ENCODE peak calls at places on chromosomes 5 and 9, in six cellular contexts. One of them, this sample, is unnamed.

GRCh38 chr5:99441235-99441634 is 512.4 kb upstream of the CHD1 start:
- DNase-seq in GM23338: no peak
- DNase-seq in endodermal cell: no peak
- DNase-seq in pancreas: no peak
- DNase-seq in right atrium auricular region: no peak
- DNase-seq in aorta: no peak
- DNase-seq in this sample: no peak

GRCh38 chr5:57442080-57442839 is 40.4 kb downstream of the ACTBL2 start:
- DNase-seq in GM23338: no peak
- DNase-seq in endodermal cell: no peak
- DNase-seq in pancreas: no peak
- DNase-seq in right atrium auricular region: no peak
- DNase-seq in aorta: no peak
- DNase-seq in this sample: no peak

GRCh38 chr5:172796306-172796705 is 25.3 kb upstream of the DUSP1 start:
- DNase-seq in GM23338: no peak
- DNase-seq in endodermal cell: peak; percentile 36
- DNase-seq in pancreas: no peak
- DNase-seq in right atrium auricular region: no peak
- DNase-seq in aorta: no peak
- DNase-seq in this sample: no peak

GRCh38 chr9:98477884-98478283 is 222.4 kb upstream of the TBC1D2 start:
- DNase-seq in GM23338: no peak
- DNase-seq in endodermal cell: no peak
- DNase-seq in pancreas: no peak
- DNase-seq in right atrium auricular region: no peak
- DNase-seq in aorta: no peak
- DNase-seq in this sample: no peak

GRCh38 chr5:37825334-37825915 is 14.4 kb downstream of the GDNF start:
- DNase-seq in GM23338: peak; percentile 31
- DNase-seq in endodermal cell: peak; percentile 55
- DNase-seq in pancreas: no peak
- DNase-seq in right atrium auricular region: no peak
- DNase-seq in aorta: no peak
- DNase-seq in this sample: no peak

GRCh38 chr9:92715488-92716231 is 45.7 kb upstream of the IPPK start:
- DNase-seq in GM23338: no peak
- DNase-seq in endodermal cell: no peak
- DNase-seq in pancreas: no peak
- DNase-seq in right atrium auricular region: peak; percentile 59
- DNase-seq in aorta: no peak
- DNase-seq in this sample: peak; percentile 67

GRCh38 chr5:104513194-104513602 is 950.6 kb upstream of the NUDT12 start:
- DNase-seq in GM23338: no peak
- DNase-seq in endodermal cell: no peak
- DNase-seq in pancreas: no peak
- DNase-seq in right atrium auricular region: no peak
- DNase-seq in aorta: no peak
- DNase-seq in this sample: no peak

GRCh38 chr5:139402561-139403158 is 1.2 kb downstream of the SPATA24 start:
- DNase-seq in GM23338: peak; percentile 82
- DNase-seq in endodermal cell: peak; percentile 88
- DNase-seq in pancreas: no peak
- DNase-seq in right atrium auricular region: no peak
- DNase-seq in aorta: peak; percentile 41
- DNase-seq in this sample: no peak

GRCh38 chr5:143605403-143606005 is 202.0 kb upstream of the NR3C1 start:
- DNase-seq in GM23338: no peak
- DNase-seq in endodermal cell: no peak
- DNase-seq in pancreas: no peak
- DNase-seq in right atrium auricular region: no peak
- DNase-seq in aorta: peak; percentile 46
- DNase-seq in this sample: no peak

GRCh38 chr5:131997026-131997726 is 14.3 kb downstream of the ACSL6 start:
- DNase-seq in GM23338: no peak
- DNase-seq in endodermal cell: no peak
- DNase-seq in pancreas: peak; percentile 30
- DNase-seq in right atrium auricular region: no peak
- DNase-seq in aorta: peak; percentile 16
- DNase-seq in this sample: no peak

GRCh38 chr9:31388660-31389059 is 995.8 kb upstream of the ACO1 start:
- DNase-seq in GM23338: no peak
- DNase-seq in endodermal cell: no peak
- DNase-seq in pancreas: no peak
- DNase-seq in right atrium auricular region: no peak
- DNase-seq in aorta: no peak
- DNase-seq in this sample: no peak

GRCh38 chr9:134895849-134896833 is 15.5 kb downstream of the FCN2 start:
- DNase-seq in GM23338: no peak
- DNase-seq in endodermal cell: no peak
- DNase-seq in pancreas: no peak
- DNase-seq in right atrium auricular region: peak; percentile 72
- DNase-seq in aorta: no peak
- DNase-seq in this sample: no peak

GRCh38 chr5:19125956-19126713 is 861.9 kb downstream of the CDH18 start:
- DNase-seq in GM23338: no peak
- DNase-seq in endodermal cell: no peak
- DNase-seq in pancreas: no peak
- DNase-seq in right atrium auricular region: no peak
- DNase-seq in aorta: no peak
- DNase-seq in this sample: no peak

GRCh38 chr5:111756701-111757581 is at the start of gene NREP:
- DNase-seq in GM23338: peak; percentile 88
- DNase-seq in endodermal cell: peak; percentile 92
- DNase-seq in pancreas: peak; percentile 97
- DNase-seq in right atrium auricular region: peak; percentile 90
- DNase-seq in aorta: peak; percentile 94
- DNase-seq in this sample: peak; percentile 90

GRCh38 chr5:181130832-181131496 is at the start of gene OR2V1:
- DNase-seq in GM23338: no peak
- DNase-seq in endodermal cell: no peak
- DNase-seq in pancreas: no peak
- DNase-seq in right atrium auricular region: no peak
- DNase-seq in aorta: no peak
- DNase-seq in this sample: peak; percentile 74

GRCh38 chr5:83322273-83322924 is 149.1 kb upstream of the VCAN start:
- DNase-seq in GM23338: no peak
- DNase-seq in endodermal cell: no peak
- DNase-seq in pancreas: no peak
- DNase-seq in right atrium auricular region: no peak
- DNase-seq in aorta: no peak
- DNase-seq in this sample: no peak

GRCh38 chr5:179840766-179841165 is 17.9 kb downstream of the MRNIP start:
- DNase-seq in GM23338: no peak
- DNase-seq in endodermal cell: no peak
- DNase-seq in pancreas: no peak
- DNase-seq in right atrium auricular region: no peak
- DNase-seq in aorta: no peak
- DNase-seq in this sample: no peak

GRCh38 chr5:84961903-84962302 is 577.2 kb upstream of the EDIL3 start:
- DNase-seq in GM23338: no peak
- DNase-seq in endodermal cell: no peak
- DNase-seq in pancreas: no peak
- DNase-seq in right atrium auricular region: no peak
- DNase-seq in aorta: no peak
- DNase-seq in this sample: no peak

GRCh38 chr9:101359679-101360078 is 25.1 kb downstream of the BAAT start:
- DNase-seq in GM23338: no peak
- DNase-seq in endodermal cell: no peak
- DNase-seq in pancreas: no peak
- DNase-seq in right atrium auricular region: no peak
- DNase-seq in aorta: no peak
- DNase-seq in this sample: no peak

GRCh38 chr5:58294598-58295298 is 165.1 kb downstream of the PLK2 start:
- DNase-seq in GM23338: no peak
- DNase-seq in endodermal cell: no peak
- DNase-seq in pancreas: no peak
- DNase-seq in right atrium auricular region: no peak
- DNase-seq in aorta: no peak
- DNase-seq in this sample: no peak

GRCh38 chr5:76999451-76999850 is 30.8 kb upstream of the AGGF1 start:
- DNase-seq in GM23338: no peak
- DNase-seq in endodermal cell: no peak
- DNase-seq in pancreas: no peak
- DNase-seq in right atrium auricular region: no peak
- DNase-seq in aorta: peak; percentile 45
- DNase-seq in this sample: no peak

GRCh38 chr5:149561848-149562247 is 10.6 kb upstream of the CSNK1A1 start:
- DNase-seq in GM23338: peak; percentile 80
- DNase-seq in endodermal cell: peak; percentile 59
- DNase-seq in pancreas: no peak
- DNase-seq in right atrium auricular region: no peak
- DNase-seq in aorta: no peak
- DNase-seq in this sample: no peak

GRCh38 chr5:32710859-32711692 is at the start of gene NPR3:
- DNase-seq in GM23338: peak; percentile 27
- DNase-seq in endodermal cell: no peak
- DNase-seq in pancreas: no peak
- DNase-seq in right atrium auricular region: no peak
- DNase-seq in aorta: peak; percentile 55
- DNase-seq in this sample: no peak
- H3K4me3 ChIP-seq in GM23338: peak within 1 kb of the TSS; percentile 71
- H3K4me3 ChIP-seq in endodermal cell: peak within 1 kb of the TSS; percentile 81
- H3K4me3 ChIP-seq in pancreas: peak within 1 kb of the TSS; percentile 16
- H3K4me3 ChIP-seq in right atrium auricular region: peak within 1 kb of the TSS; percentile 65
- H3K4me3 ChIP-seq in aorta: peak within 1 kb of the TSS; percentile 62
- H3K4me3 ChIP-seq in this sample: peak within 1 kb of the TSS; percentile 65

GRCh38 chr5:1130218-1130946 is 18.5 kb upstream of the SLC12A7 start:
- DNase-seq in GM23338: no peak
- DNase-seq in endodermal cell: no peak
- DNase-seq in pancreas: peak; percentile 87
- DNase-seq in right atrium auricular region: no peak
- DNase-seq in aorta: no peak
- DNase-seq in this sample: no peak

GRCh38 chr5:1132570-1132969 is 20.7 kb upstream of the SLC12A7 start:
- DNase-seq in GM23338: no peak
- DNase-seq in endodermal cell: no peak
- DNase-seq in pancreas: no peak
- DNase-seq in right atrium auricular region: no peak
- DNase-seq in aorta: no peak
- DNase-seq in this sample: no peak

GRCh38 chr5:1131726-1132125 is 19.9 kb upstream of the SLC12A7 start:
- DNase-seq in GM23338: no peak
- DNase-seq in endodermal cell: no peak
- DNase-seq in pancreas: no peak
- DNase-seq in right atrium auricular region: no peak
- DNase-seq in aorta: no peak
- DNase-seq in this sample: no peak

GRCh38 chr5:1129725-1130082 is 17.8 kb upstream of the SLC12A7 start:
- DNase-seq in GM23338: no peak
- DNase-seq in endodermal cell: no peak
- DNase-seq in pancreas: no peak
- DNase-seq in right atrium auricular region: no peak
- DNase-seq in aorta: no peak
- DNase-seq in this sample: no peak

DNA sequence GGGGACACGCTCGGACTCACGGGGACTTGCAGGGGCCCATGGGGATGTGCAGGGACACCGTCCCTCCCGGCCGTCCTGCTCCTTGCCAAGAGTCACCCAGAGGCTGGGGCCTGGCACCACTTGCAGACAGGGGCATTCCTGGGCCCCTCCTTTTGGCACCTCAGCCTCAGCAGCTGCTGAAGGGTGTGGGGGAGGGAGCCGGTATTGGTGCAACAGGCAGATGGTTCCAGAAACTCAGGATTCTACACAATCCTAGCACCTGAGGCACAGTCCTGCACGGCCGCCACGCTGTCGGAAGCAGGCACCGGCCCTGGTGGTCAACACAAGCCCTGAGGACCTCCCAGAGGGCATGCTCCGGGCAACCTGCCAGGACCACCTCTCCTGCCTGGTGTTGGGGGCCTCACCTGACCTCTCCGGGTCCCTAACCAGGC is 19.3 kb upstream of the SLC12A7 start:
- DNase-seq in GM23338: no peak
- DNase-seq in endodermal cell: no peak
- DNase-seq in pancreas: no peak
- DNase-seq in right atrium auricular region: no peak
- DNase-seq in aorta: no peak
- DNase-seq in this sample: no peak
- H3K4me3 ChIP-seq in GM23338: no peak overlapping the region
- H3K4me3 ChIP-seq in endodermal cell: no peak overlapping the region
- H3K4me3 ChIP-seq in pancreas: no peak overlapping the region
- H3K4me3 ChIP-seq in right atrium auricular region: no peak overlapping the region
- H3K4me3 ChIP-seq in aorta: no peak overlapping the region
- H3K4me3 ChIP-seq in this sample: no peak overlapping the region

GRCh38 chr5:160395111-160395510 is 4.7 kb downstream of the FAM200C start:
- DNase-seq in GM23338: no peak
- DNase-seq in endodermal cell: no peak
- DNase-seq in pancreas: no peak
- DNase-seq in right atrium auricular region: no peak
- DNase-seq in aorta: no peak
- DNase-seq in this sample: no peak

GRCh38 chr5:160399402-160400353 is at the start of gene FAM200C:
- DNase-seq in GM23338: peak; percentile 96
- DNase-seq in endodermal cell: peak; percentile 97
- DNase-seq in pancreas: peak; percentile 92
- DNase-seq in right atrium auricular region: peak; percentile 87
- DNase-seq in aorta: peak; percentile 96
- DNase-seq in this sample: peak; percentile 95

GRCh38 chr5:160397492-160397891 is 2.4 kb downstream of the FAM200C start:
- DNase-seq in GM23338: no peak
- DNase-seq in endodermal cell: no peak
- DNase-seq in pancreas: no peak
- DNase-seq in right atrium auricular region: no peak
- DNase-seq in aorta: no peak
- DNase-seq in this sample: no peak

GRCh38 chr5:160398806-160399205 is 1.0 kb downstream of the FAM200C start:
- DNase-seq in GM23338: no peak
- DNase-seq in endodermal cell: no peak
- DNase-seq in pancreas: no peak
- DNase-seq in right atrium auricular region: no peak
- DNase-seq in aorta: no peak
- DNase-seq in this sample: no peak
- H3K4me3 ChIP-seq in GM23338: peak overlapping the region; percentile 69
- H3K4me3 ChIP-seq in endodermal cell: peak overlapping the region; percentile 80
- H3K4me3 ChIP-seq in pancreas: peak overlapping the region; percentile 74
- H3K4me3 ChIP-seq in right atrium auricular region: peak overlapping the region; percentile 73
- H3K4me3 ChIP-seq in aorta: no peak overlapping the region
- H3K4me3 ChIP-seq in this sample: peak overlapping the region; percentile 74

GRCh38 chr9:136847827-136848392 is 1.3 kb upstream of the PHPT1 start:
- DNase-seq in GM23338: peak; percentile 86
- DNase-seq in endodermal cell: peak; percentile 94
- DNase-seq in pancreas: peak; percentile 93
- DNase-seq in right atrium auricular region: peak; percentile 94
- DNase-seq in aorta: peak; percentile 95
- DNase-seq in this sample: peak; percentile 95

GRCh38 chr9:136844766-136845464 is 2.6 kb downstream of the AJM1 start:
- DNase-seq in GM23338: peak; percentile 47
- DNase-seq in endodermal cell: no peak
- DNase-seq in pancreas: no peak
- DNase-seq in right atrium auricular region: no peak
- DNase-seq in aorta: no peak
- DNase-seq in this sample: no peak

GRCh38 chr9:136847065-136847826 is 2.0 kb upstream of the PHPT1 start:
- DNase-seq in GM23338: peak; percentile 92
- DNase-seq in endodermal cell: peak; percentile 95
- DNase-seq in pancreas: no peak
- DNase-seq in right atrium auricular region: no peak
- DNase-seq in aorta: peak; percentile 80
- DNase-seq in this sample: peak; percentile 81

GRCh38 chr9:136845465-136846261 is 3.4 kb downstream of the AJM1 start:
- DNase-seq in GM23338: no peak
- DNase-seq in endodermal cell: no peak
- DNase-seq in pancreas: no peak
- DNase-seq in right atrium auricular region: no peak
- DNase-seq in aorta: no peak
- DNase-seq in this sample: no peak

GRCh38 chr9:136846376-136847064 is 2.7 kb upstream of the PHPT1 start:
- DNase-seq in GM23338: no peak
- DNase-seq in endodermal cell: peak; percentile 70
- DNase-seq in pancreas: no peak
- DNase-seq in right atrium auricular region: no peak
- DNase-seq in aorta: no peak
- DNase-seq in this sample: no peak
- H3K4me3 ChIP-seq in GM23338: peak overlapping the region; percentile 88
- H3K4me3 ChIP-seq in endodermal cell: no peak overlapping the region
- H3K4me3 ChIP-seq in pancreas: no peak overlapping the region
- H3K4me3 ChIP-seq in right atrium auricular region: peak overlapping the region; percentile 73
- H3K4me3 ChIP-seq in aorta: no peak overlapping the region
- H3K4me3 ChIP-seq in this sample: peak overlapping the region; percentile 72